ENCODE peak calls at places on chromosomes 4 and X, in seven cellular contexts. B is left cardiac atrium; D is stimulated activated naive B cell treated with anti-CD40 and anti-IgM and Interleukin-4, amounts not matched to agents 10 μg/mL and 1 μg/mL and 100 μg/mL, for 72 hours; Z is A549; F is midbrain; R is OCI-M1; Q is right cardiac atrium. G is an unnamed sample.

GRCh38 chr4:73589887-73590801 is 30.1 kb downstream of the RASSF6 start:
- DNase-seq in R (peak), B (no peak), Z (no peak), D (no peak), F (no peak), Q (no peak), G (no peak)

GRCh38 chr4:168480991-168481588 is 798 bp upstream of the DDX60L start:
- DNase-seq in Z (peak), B (no peak), Q (no peak), D (peak), R (peak), F (peak), G (peak)

GRCh38 chr4:149584703-149585102 is 230.9 kb downstream of the IQCM start:
- DNase-seq in F (no peak), D (no peak), B (no peak), R (peak), Z (no peak), Q (no peak), G (no peak)

GRCh38 chr4:99847362-99847976 is 30.8 kb downstream of the DAPP1 start:
- DNase-seq in Z (no peak), B (no peak), D (peak), F (no peak), Q (no peak), R (no peak), G (peak)

GRCh38 chr4:3481113-3481531 is 18.0 kb downstream of the DOK7 start:
- DNase-seq in F (no peak), B (no peak), R (no peak), Q (no peak), Z (no peak), D (no peak), G (no peak)

GRCh38 chr4:29770627-29771026 is 949.5 kb upstream of the PCDH7 start:
- DNase-seq in F (no peak), R (no peak), B (no peak), Q (no peak), Z (no peak), D (no peak), G (no peak)

GRCh38 chr4:102623622-102624021 is 122.5 kb downstream of the NFKB1 start:
- DNase-seq in B (no peak), Z (peak), Q (no peak), F (peak), R (no peak), D (no peak), G (no peak)

GRCh38 chr4:73220815-73221214 is 37.8 kb downstream of the ANKRD17 start:
- DNase-seq in D (no peak), Q (no peak), R (no peak), Z (no peak), B (no peak), F (no peak), G (no peak)

GRCh38 chr4:184265566-184266351 is 48.1 kb upstream of the ENPP6 start:
- DNase-seq in Q (no peak), B (no peak), F (no peak), Z (peak), R (peak), D (no peak), G (peak)

GRCh38 chr4:82770607-82771006 is 28.0 kb downstream of the SCD5 start:
- DNase-seq in B (no peak), F (peak), Q (no peak), R (no peak), D (no peak), Z (no peak), G (no peak)

GRCh38 chr4:7902101-7902553 is 37.5 kb downstream of the AFAP1 start:
- DNase-seq in Z (no peak), R (no peak), D (no peak), F (no peak), Q (no peak), B (no peak), G (no peak)

GRCh38 chrX:119880552-119881437 is 9.2 kb downstream of the NDUFA1 start:
- DNase-seq in R (peak), Q (no peak), D (peak), F (no peak), B (no peak), Z (peak), G (peak)

GRCh38 chrX:102934624-102935023 is 2.4 kb upstream of the RAB40AL start:
- DNase-seq in B (no peak), Z (peak), D (no peak), F (peak), R (peak), Q (no peak), G (no peak)

GRCh38 chrX:56429581-56429980 is 133.8 kb upstream of the UBQLN2 start:
- DNase-seq in R (no peak), Q (no peak), F (no peak), B (no peak), D (no peak), Z (no peak), G (no peak)

GRCh38 chr4:7984286-7984925 is 44.7 kb upstream of the AFAP1 start:
- DNase-seq in R (no peak), Z (no peak), F (no peak), B (no peak), Q (no peak), D (no peak), G (no peak)

G was measured in HL-60.